ENCODE peak calls at places on chromosome 9, in six cellular contexts. T is thoracic aorta, N is body of pancreas, E is AG04450, L is pancreas, G is fibroblast of the aortic adventitia. M is an unnamed sample.

GRCh38 chr9:70362952-70363351 is 51.5 kb downstream of the KLF9 start:
- DNase-seq in T (no peak), N (no peak), E (no peak), L (no peak), G (peak), M (no peak)

GRCh38 chr9:133699546-133699945 is 38.6 kb downstream of the SARDH start:
- DNase-seq in T (no peak), N (no peak), E (no peak), L (no peak), G (no peak), M (no peak)

GRCh38 chr9:133635098-133635497 is 1.1 kb upstream of the DBH start:
- DNase-seq in T (no peak), N (no peak), E (no peak), L (no peak), G (no peak), M (no peak)

GRCh38 chr9:116230233-116230632 is 76.6 kb downstream of the PAPPA start:
- DNase-seq in T (no peak), N (no peak), E (no peak), L (no peak), G (peak), M (no peak)

GRCh38 chr9:115207003-115207837 is 89.3 kb upstream of the TNC start:
- DNase-seq in T (no peak), N (no peak), E (no peak), L (no peak), G (no peak), M (no peak)

GRCh38 chr9:79574716-79575242 is 3.0 kb downstream of the TLE4 start:
- DNase-seq in T (no peak), N (no peak), E (no peak), L (no peak), G (no peak), M (no peak)

GRCh38 chr9:106107716-106108115 is 413.4 kb downstream of the TMEM38B start:
- DNase-seq in T (no peak), N (no peak), E (no peak), L (no peak), G (no peak), M (no peak)

GRCh38 chr9:7073679-7074078 is 315.9 kb downstream of the KDM4C start:
- DNase-seq in T (no peak), N (no peak), E (no peak), L (no peak), G (no peak), M (no peak)

GRCh38 chr9:18190671-18191374 is 283.1 kb upstream of the ADAMTSL1 start:
- DNase-seq in T (no peak), N (no peak), E (no peak), L (no peak), G (no peak), M (no peak)

GRCh38 chr9:32579706-32580331 is 6.9 kb upstream of the NDUFB6 start:
- DNase-seq in T (peak), N (peak), E (peak), L (peak), G (peak), M (no peak)

GRCh38 chr9:86705474-86705873 is 241.8 kb downstream of the GAS1 start:
- DNase-seq in T (no peak), N (no peak), E (peak), L (no peak), G (peak), M (no peak)

GRCh38 chr9:113542741-113543140 is 79.2 kb downstream of the RGS3 start:
- DNase-seq in T (no peak), N (peak), E (no peak), L (no peak), G (no peak), M (no peak)

GRCh38 chr9:114282104-114282485 is 40.8 kb upstream of the ORM1 start:
- DNase-seq in T (no peak), N (peak), E (no peak), L (no peak), G (no peak), M (no peak)

GRCh38 chr9:116039893-116040292 is 113.7 kb upstream of the PAPPA start:
- DNase-seq in T (no peak), N (no peak), E (no peak), L (no peak), G (no peak), M (no peak)

GRCh38 chr9:131395027-131395744 is 1.3 kb downstream of the PRRC2B start:
- DNase-seq in T (no peak), N (peak), E (no peak), L (peak), G (peak), M (no peak)

GRCh38 chr9:99977042-99977792 is 70.8 kb downstream of the STX17 start:
- DNase-seq in T (no peak), N (no peak), E (no peak), L (no peak), G (no peak), M (no peak)

GRCh38 chr9:15785584-15785983 is 232.7 kb downstream of the CCDC171 start:
- DNase-seq in T (no peak), N (no peak), E (no peak), L (no peak), G (no peak), M (no peak)

GRCh38 chr9:114285166-114285867 is 37.6 kb upstream of the ORM1 start:
- DNase-seq in T (peak), N (peak), E (peak), L (no peak), G (peak), M (peak)

GRCh38 chr9:14051459-14051858 is 262.5 kb downstream of the NFIB start:
- DNase-seq in T (no peak), N (no peak), E (no peak), L (no peak), G (peak), M (no peak)

GRCh38 chr9:136745389-136746218 is 2.7 kb downstream of the LCN6 start:
- DNase-seq in T (no peak), N (no peak), E (no peak), L (no peak), G (no peak), M (no peak)

GRCh38 chr9:136742640-136743391 is at the start of gene LCN10:
- DNase-seq in T (no peak), N (peak), E (no peak), L (no peak), G (no peak), M (no peak)

GRCh38 chr9:136746621-136747020 is 1.7 kb downstream of the LCN6 start:
- DNase-seq in T (no peak), N (no peak), E (no peak), L (no peak), G (no peak), M (no peak)

GRCh38 chr9:136743639-136744211 is 985 bp upstream of the LCN10 start:
- DNase-seq in T (no peak), N (no peak), E (no peak), L (no peak), G (no peak), M (no peak)

DNA sequence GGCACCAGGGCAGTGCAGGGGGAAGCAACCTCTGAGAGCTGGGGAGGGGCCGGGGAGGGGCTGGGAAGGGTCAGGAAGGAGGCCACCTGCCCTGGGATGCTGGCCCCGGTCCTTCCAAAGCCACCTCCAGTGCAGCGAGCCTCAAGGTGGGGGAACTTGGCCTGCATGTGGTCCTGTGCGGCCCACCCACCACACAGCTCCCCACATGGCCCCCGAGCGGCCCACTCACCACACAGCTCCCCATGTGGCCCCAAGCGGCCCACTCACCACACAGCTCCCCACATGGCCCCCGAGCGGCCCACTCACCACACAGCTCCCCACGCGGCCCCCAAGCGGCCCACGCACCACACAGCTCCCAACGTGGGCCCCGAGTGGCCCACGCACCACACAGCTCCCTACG is 2.0 kb upstream of the LCN10 start:
- DNase-seq in T (no peak), N (no peak), E (no peak), L (no peak), G (no peak), M (no peak)
- H3K4me3 ChIP-seq in T (no peak), N (no peak), E (no peak), L (no peak), G (no peak), M (no peak)

GRCh38 chr9:128624566-128624965 is 32.1 kb downstream of the DYNC2I2 start:
- DNase-seq in T (no peak), N (no peak), E (no peak), L (no peak), G (no peak), M (no peak)

GRCh38 chr9:128627906-128628305 is 28.7 kb downstream of the DYNC2I2 start:
- DNase-seq in T (no peak), N (no peak), E (no peak), L (no peak), G (no peak), M (no peak)

GRCh38 chr9:128627127-128627715 is 29.4 kb downstream of the DYNC2I2 start:
- DNase-seq in T (no peak), N (no peak), E (no peak), L (no peak), G (no peak), M (no peak)

GRCh38 chr9:128626181-128626580 is 30.5 kb downstream of the DYNC2I2 start:
- DNase-seq in T (no peak), N (no peak), E (no peak), L (no peak), G (no peak), M (no peak)

GRCh38 chr9:128625391-128626145 is 31.1 kb downstream of the DYNC2I2 start:
- DNase-seq in T (no peak), N (peak), E (no peak), L (peak), G (no peak), M (no peak)
- TF ChIP-seq CTCF in T (no peak), N (no peak), E (no peak), L (no peak), G (no peak), M (no peak)

GRCh38 chr9:91991621-91992435 is 41.8 kb upstream of the ROR2 start:
- DNase-seq in T (no peak), N (no peak), E (no peak), L (no peak), G (peak), M (no peak)
- H3K4me3 ChIP-seq in T (no peak), N (no peak), E (peak), L (no peak), G (peak), M (peak)

GRCh38 chr9:127346584-127346983 is 50.4 kb upstream of the SLC2A8 start:
- DNase-seq in T (no peak), N (no peak), E (no peak), L (no peak), G (no peak), M (no peak)

GRCh38 chr9:127351182-127352166 is 45.5 kb upstream of the SLC2A8 start:
- DNase-seq in T (no peak), N (no peak), E (no peak), L (no peak), G (no peak), M (no peak)

GRCh38 chr9:127349483-127350127 is 47.4 kb upstream of the SLC2A8 start:
- DNase-seq in T (no peak), N (no peak), E (no peak), L (no peak), G (no peak), M (no peak)

GRCh38 chr9:127345566-127345965 is 51.4 kb upstream of the SLC2A8 start:
- DNase-seq in T (no peak), N (no peak), E (no peak), L (no peak), G (no peak), M (no peak)

GRCh38 chr9:127347831-127348699 is 48.9 kb upstream of the SLC2A8 start:
- DNase-seq in T (no peak), N (peak), E (no peak), L (no peak), G (peak), M (peak)
- TF ChIP-seq CTCF in T (peak), N (peak), E (peak), L (peak), G (peak), M (peak)

GRCh38 chr9:94656190-94656589 is 16.9 kb upstream of the FBP1 start:
- DNase-seq in T (no peak), N (no peak), E (no peak), L (no peak), G (no peak), M (no peak)
- H3K4me3 ChIP-seq in T (peak), N (no peak), E (no peak), L (no peak), G (no peak), M (no peak)